ENCODE peak calls at places on chromosomes 5 and 9, in six cellular contexts. One of them, this sample, is unnamed.

GRCh38 chr9:91342575-91342974 is 19.1 kb downstream of the AUH start:
- DNase-seq in SK-N-SH: no peak
- DNase-seq in IMR-90: no peak
- DNase-seq in sigmoid colon: no peak
- DNase-seq in choroid plexus epithelial cell: no peak
- DNase-seq in GM12865: no peak
- DNase-seq in this sample: no peak

GRCh38 chr5:101678494-101679193 is 617.4 kb downstream of the SLCO4C1 start:
- DNase-seq in IMR-90: peak
- DNase-seq in GM12865: peak
- DNase-seq in choroid plexus epithelial cell: peak
- DNase-seq in sigmoid colon: peak
- DNase-seq in SK-N-SH: peak
- DNase-seq in this sample: no peak

GRCh38 chr9:18688581-18688980 is 214.6 kb downstream of the ADAMTSL1 start:
- DNase-seq in SK-N-SH: no peak
- DNase-seq in IMR-90: peak
- DNase-seq in sigmoid colon: no peak
- DNase-seq in choroid plexus epithelial cell: no peak
- DNase-seq in GM12865: no peak
- DNase-seq in this sample: no peak

GRCh38 chr5:110054240-110054639 is 364.5 kb downstream of the MAN2A1 start:
- DNase-seq in sigmoid colon: peak
- DNase-seq in IMR-90: peak
- DNase-seq in SK-N-SH: peak
- DNase-seq in choroid plexus epithelial cell: peak
- DNase-seq in GM12865: peak
- DNase-seq in this sample: peak

GRCh38 chr9:68637020-68637419 is 68.0 kb upstream of the PIP5K1B start:
- DNase-seq in sigmoid colon: no peak
- DNase-seq in GM12865: no peak
- DNase-seq in IMR-90: no peak
- DNase-seq in SK-N-SH: no peak
- DNase-seq in choroid plexus epithelial cell: no peak
- DNase-seq in this sample: no peak

GRCh38 chr5:173498286-173498685 is 118.2 kb downstream of the BOD1 start:
- DNase-seq in GM12865: no peak
- DNase-seq in choroid plexus epithelial cell: peak
- DNase-seq in SK-N-SH: no peak
- DNase-seq in sigmoid colon: no peak
- DNase-seq in IMR-90: peak
- DNase-seq in this sample: peak

GRCh38 chr5:149759986-149760699 is 30.0 kb downstream of the PPARGC1B start:
- DNase-seq in SK-N-SH: no peak
- DNase-seq in GM12865: no peak
- DNase-seq in IMR-90: no peak
- DNase-seq in choroid plexus epithelial cell: no peak
- DNase-seq in sigmoid colon: no peak
- DNase-seq in this sample: no peak

GRCh38 chr9:136666364-136667216 is 3.9 kb downstream of the EGFL7 start:
- DNase-seq in sigmoid colon: no peak
- DNase-seq in GM12865: no peak
- DNase-seq in SK-N-SH: no peak
- DNase-seq in choroid plexus epithelial cell: no peak
- DNase-seq in IMR-90: no peak
- DNase-seq in this sample: no peak

GRCh38 chr5:157594675-157595074 is 19.1 kb upstream of the ADAM19 start:
- DNase-seq in SK-N-SH: no peak
- DNase-seq in choroid plexus epithelial cell: no peak
- DNase-seq in sigmoid colon: no peak
- DNase-seq in IMR-90: no peak
- DNase-seq in GM12865: no peak
- DNase-seq in this sample: no peak

GRCh38 chr5:157593036-157593435 is 17.5 kb upstream of the ADAM19 start:
- DNase-seq in sigmoid colon: no peak
- DNase-seq in choroid plexus epithelial cell: no peak
- DNase-seq in IMR-90: no peak
- DNase-seq in SK-N-SH: no peak
- DNase-seq in GM12865: no peak
- DNase-seq in this sample: no peak

GRCh38 chr5:157592594-157592993 is 17.0 kb upstream of the ADAM19 start:
- DNase-seq in IMR-90: no peak
- DNase-seq in sigmoid colon: no peak
- DNase-seq in SK-N-SH: no peak
- DNase-seq in choroid plexus epithelial cell: no peak
- DNase-seq in GM12865: peak
- DNase-seq in this sample: no peak

GRCh38 chr5:157596449-157596848 is 20.9 kb upstream of the ADAM19 start:
- DNase-seq in SK-N-SH: no peak
- DNase-seq in GM12865: peak
- DNase-seq in choroid plexus epithelial cell: no peak
- DNase-seq in sigmoid colon: no peak
- DNase-seq in IMR-90: no peak
- DNase-seq in this sample: no peak

DNA sequence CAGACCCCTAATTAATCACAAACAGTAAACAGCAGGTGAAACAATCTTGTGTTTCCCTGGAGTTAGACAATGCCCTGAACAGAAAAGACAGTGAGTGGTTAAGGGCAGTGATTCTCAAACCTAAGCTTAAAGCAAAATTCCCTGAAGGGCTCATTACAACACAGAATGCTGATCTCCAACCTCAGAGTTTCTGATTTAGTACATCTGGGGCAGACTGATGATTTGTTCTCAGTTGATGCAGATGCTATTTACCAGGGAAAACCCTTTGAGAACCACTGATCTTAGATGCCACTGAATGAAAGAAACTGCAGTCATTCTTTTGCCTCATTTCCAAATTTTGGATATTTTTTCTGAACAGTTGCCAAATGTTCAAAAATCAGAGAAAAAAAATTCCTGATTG is 18.7 kb upstream of the ADAM19 start:
- DNase-seq in IMR-90: no peak
- DNase-seq in SK-N-SH: no peak
- DNase-seq in GM12865: peak
- DNase-seq in choroid plexus epithelial cell: no peak
- DNase-seq in sigmoid colon: no peak
- DNase-seq in this sample: peak
- H3K4me3 ChIP-seq in IMR-90: no peak
- H3K4me3 ChIP-seq in SK-N-SH: no peak
- H3K4me3 ChIP-seq in GM12865: no peak
- H3K4me3 ChIP-seq in choroid plexus epithelial cell: no peak
- H3K4me3 ChIP-seq in sigmoid colon: no peak
- H3K4me3 ChIP-seq in this sample: no peak

DNA sequence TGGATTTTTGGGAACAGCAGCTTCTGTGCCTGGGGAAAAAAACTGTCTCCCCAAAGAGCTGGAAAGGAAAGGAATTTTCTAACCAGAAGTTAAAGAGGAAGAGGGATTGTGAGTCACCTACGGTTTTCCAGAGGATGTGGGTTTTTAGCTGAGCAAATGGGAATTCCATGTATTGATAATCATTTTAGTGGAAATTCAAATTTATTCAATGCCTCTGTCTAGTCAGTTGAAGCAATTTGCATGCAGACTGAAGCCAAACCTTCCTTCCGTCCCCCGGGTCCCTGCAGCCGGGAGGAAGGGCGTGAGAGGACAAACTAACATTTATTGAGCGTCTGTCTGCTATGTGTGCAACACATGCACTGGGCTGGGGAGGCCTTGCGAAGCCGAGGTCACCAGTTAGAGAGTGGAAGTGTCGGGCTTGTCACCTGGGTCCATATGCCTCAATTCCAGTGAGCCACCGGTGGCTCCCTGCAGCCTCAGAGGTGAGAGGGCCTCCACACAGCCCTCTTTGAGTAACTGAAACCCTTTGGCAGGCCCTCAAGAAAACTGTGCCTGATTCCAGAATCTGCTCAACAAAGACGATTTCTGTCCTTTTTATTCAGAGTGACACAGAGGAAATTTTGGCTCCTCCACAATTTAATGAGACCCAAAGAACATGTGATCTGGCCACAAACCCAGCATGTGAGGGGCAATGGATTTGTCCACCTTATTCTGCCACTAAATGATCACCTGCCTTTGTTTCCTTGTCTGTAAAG is 70.4 kb downstream of the COL27A1 start:
- DNase-seq in choroid plexus epithelial cell: no peak
- DNase-seq in sigmoid colon: no peak
- DNase-seq in SK-N-SH: no peak
- DNase-seq in IMR-90: peak
- DNase-seq in GM12865: no peak
- DNase-seq in this sample: no peak
- H3K4me3 ChIP-seq in choroid plexus epithelial cell: no peak
- H3K4me3 ChIP-seq in sigmoid colon: no peak
- H3K4me3 ChIP-seq in SK-N-SH: no peak
- H3K4me3 ChIP-seq in IMR-90: no peak
- H3K4me3 ChIP-seq in GM12865: no peak
- H3K4me3 ChIP-seq in this sample: no peak

GRCh38 chr5:77631166-77631582 is 7.3 kb downstream of the OTP start:
- DNase-seq in SK-N-SH: peak
- DNase-seq in choroid plexus epithelial cell: no peak
- DNase-seq in GM12865: peak
- DNase-seq in IMR-90: no peak
- DNase-seq in sigmoid colon: no peak
- DNase-seq in this sample: no peak
- H3K4me3 ChIP-seq in SK-N-SH: no peak
- H3K4me3 ChIP-seq in choroid plexus epithelial cell: no peak
- H3K4me3 ChIP-seq in GM12865: peak
- H3K4me3 ChIP-seq in IMR-90: no peak
- H3K4me3 ChIP-seq in sigmoid colon: no peak
- H3K4me3 ChIP-seq in this sample: no peak

GRCh38 chr5:93604119-93604963 is 21.3 kb downstream of the NR2F1 start:
- DNase-seq in IMR-90: peak
- DNase-seq in SK-N-SH: peak
- DNase-seq in sigmoid colon: peak
- DNase-seq in choroid plexus epithelial cell: peak
- DNase-seq in GM12865: no peak
- DNase-seq in this sample: no peak
- H3K4me3 ChIP-seq in IMR-90: peak
- H3K4me3 ChIP-seq in SK-N-SH: peak
- H3K4me3 ChIP-seq in sigmoid colon: peak
- H3K4me3 ChIP-seq in choroid plexus epithelial cell: peak
- H3K4me3 ChIP-seq in GM12865: no peak
- H3K4me3 ChIP-seq in this sample: peak

GRCh38 chr5:119336262-119336661 is 19.6 kb upstream of the TNFAIP8 start:
- DNase-seq in IMR-90: no peak
- DNase-seq in choroid plexus epithelial cell: no peak
- DNase-seq in GM12865: no peak
- DNase-seq in sigmoid colon: no peak
- DNase-seq in SK-N-SH: no peak
- DNase-seq in this sample: no peak
- H3K4me3 ChIP-seq in IMR-90: no peak
- H3K4me3 ChIP-seq in choroid plexus epithelial cell: no peak
- H3K4me3 ChIP-seq in GM12865: peak
- H3K4me3 ChIP-seq in sigmoid colon: no peak
- H3K4me3 ChIP-seq in SK-N-SH: no peak
- H3K4me3 ChIP-seq in this sample: no peak

GRCh38 chr5:8576178-8576577 is 707.2 kb downstream of the MTRR start:
- DNase-seq in GM12865: no peak
- DNase-seq in SK-N-SH: no peak
- DNase-seq in choroid plexus epithelial cell: no peak
- DNase-seq in sigmoid colon: no peak
- DNase-seq in IMR-90: no peak
- DNase-seq in this sample: no peak
- H3K4me3 ChIP-seq in GM12865: no peak
- H3K4me3 ChIP-seq in SK-N-SH: no peak
- H3K4me3 ChIP-seq in choroid plexus epithelial cell: no peak
- H3K4me3 ChIP-seq in sigmoid colon: no peak
- H3K4me3 ChIP-seq in IMR-90: no peak
- H3K4me3 ChIP-seq in this sample: no peak

GRCh38 chr5:55821731-55822512 is 29.2 kb upstream of the IL31RA start:
- DNase-seq in IMR-90: no peak
- DNase-seq in sigmoid colon: no peak
- DNase-seq in choroid plexus epithelial cell: peak
- DNase-seq in SK-N-SH: peak
- DNase-seq in GM12865: no peak
- DNase-seq in this sample: no peak
- H3K4me3 ChIP-seq in IMR-90: no peak
- H3K4me3 ChIP-seq in sigmoid colon: peak
- H3K4me3 ChIP-seq in choroid plexus epithelial cell: peak
- H3K4me3 ChIP-seq in SK-N-SH: peak
- H3K4me3 ChIP-seq in GM12865: no peak
- H3K4me3 ChIP-seq in this sample: peak

GRCh38 chr9:4495537-4495936 is 5.3 kb downstream of the SLC1A1 start:
- DNase-seq in SK-N-SH: no peak
- DNase-seq in GM12865: no peak
- DNase-seq in IMR-90: no peak
- DNase-seq in sigmoid colon: no peak
- DNase-seq in choroid plexus epithelial cell: no peak
- DNase-seq in this sample: no peak

GRCh38 chr9:4497395-4497794 is 7.1 kb downstream of the SLC1A1 start:
- DNase-seq in choroid plexus epithelial cell: no peak
- DNase-seq in IMR-90: no peak
- DNase-seq in sigmoid colon: no peak
- DNase-seq in SK-N-SH: no peak
- DNase-seq in GM12865: no peak
- DNase-seq in this sample: no peak

GRCh38 chr9:4494337-4494736 is 4.1 kb downstream of the SLC1A1 start:
- DNase-seq in GM12865: no peak
- DNase-seq in choroid plexus epithelial cell: no peak
- DNase-seq in sigmoid colon: no peak
- DNase-seq in SK-N-SH: no peak
- DNase-seq in IMR-90: no peak
- DNase-seq in this sample: no peak

GRCh38 chr9:4496497-4496896 is 6.2 kb downstream of the SLC1A1 start:
- DNase-seq in IMR-90: no peak
- DNase-seq in SK-N-SH: no peak
- DNase-seq in choroid plexus epithelial cell: no peak
- DNase-seq in GM12865: no peak
- DNase-seq in sigmoid colon: no peak
- DNase-seq in this sample: no peak

GRCh38 chr9:4494806-4495205 is 4.5 kb downstream of the SLC1A1 start:
- DNase-seq in SK-N-SH: no peak
- DNase-seq in sigmoid colon: no peak
- DNase-seq in choroid plexus epithelial cell: no peak
- DNase-seq in IMR-90: no peak
- DNase-seq in GM12865: no peak
- DNase-seq in this sample: no peak
- H3K4me3 ChIP-seq in SK-N-SH: no peak
- H3K4me3 ChIP-seq in sigmoid colon: no peak
- H3K4me3 ChIP-seq in choroid plexus epithelial cell: no peak
- H3K4me3 ChIP-seq in IMR-90: no peak
- H3K4me3 ChIP-seq in GM12865: no peak
- H3K4me3 ChIP-seq in this sample: no peak